ENCODE peak calls at places on chromosomes 12 and 14, in four cellular contexts. E, G, N and X are unnamed samples. For H3K4me1, H3K27me3 and H3K36me3, the result is how much of the 10 kb centered on the place peaks cover.

GRCh38 chr14:64879635-64880381 is at the start of gene SPTB:
- DNase-seq in N (no peak), G (peak), E (peak), X (no peak)

GRCh38 chr12:107567871-107568619 is 117.6 kb upstream of the PWP1 start:
- DNase-seq in G (no peak), N (no peak), E (no peak), X (no peak)

GRCh38 chr14:56487761-56488160 is 91.8 kb upstream of the TMEM260 start:
- DNase-seq in E (no peak), G (peak), N (no peak), X (no peak)

GRCh38 chr12:93005928-93006654 is 77.0 kb upstream of the EEA1 start:
- DNase-seq in G (no peak), E (no peak), N (no peak), X (no peak)

GRCh38 chr12:111076611-111077451 is 156.5 kb upstream of the MYL2 start:
- DNase-seq in E (no peak), N (no peak), G (no peak), X (no peak)

GRCh38 chr12:93181396-93181965 is 196.2 kb upstream of the NUDT4 start:
- DNase-seq in G (no peak), N (no peak), E (no peak), X (no peak)

GRCh38 chr12:121803861-121804416 is at the start of gene SETD1B:
- DNase-seq in G (peak), E (peak), N (peak), X (peak)

GRCh38 chr12:66011731-66012130 is 118.8 kb downstream of the LLPH start:
- DNase-seq in G (no peak), N (no peak), E (no peak), X (no peak)

GRCh38 chr12:112239881-112240280 is 114.5 kb downstream of the TRAFD1 start:
- DNase-seq in E (no peak), G (no peak), N (peak), X (no peak)

GRCh38 chr12:131015581-131016337 is 62.1 kb downstream of the ADGRD1 start:
- DNase-seq in N (no peak), E (no peak), G (no peak), X (no peak)

GRCh38 chr12:14239935-14240872 is 125.3 kb upstream of the ATF7IP start:
- DNase-seq in G (peak), E (no peak), N (no peak), X (no peak)

GRCh38 chr14:78863143-78863542 is 693.0 kb downstream of the NRXN3 start:
- DNase-seq in E (no peak), G (peak), N (peak), X (no peak)

GRCh38 chr12:85823436-85824179 is 12.6 kb downstream of the RASSF9 start:
- DNase-seq in N (peak), G (peak), E (no peak), X (no peak)

GRCh38 chr12:82838123-82838522 is 151.4 kb downstream of the TMTC2 start:
- DNase-seq in G (no peak), N (peak), E (no peak), X (no peak)

GRCh38 chr12:56699020-56699661 is 11.1 kb upstream of the PTGES3 start:
- DNase-seq in G (peak), N (no peak), E (no peak), X (no peak)

GRCh38 chr12:115163710-115164109 is 479.7 kb upstream of the TBX3 start:
- DNase-seq in G (no peak), N (no peak), E (no peak), X (no peak)

DNA sequence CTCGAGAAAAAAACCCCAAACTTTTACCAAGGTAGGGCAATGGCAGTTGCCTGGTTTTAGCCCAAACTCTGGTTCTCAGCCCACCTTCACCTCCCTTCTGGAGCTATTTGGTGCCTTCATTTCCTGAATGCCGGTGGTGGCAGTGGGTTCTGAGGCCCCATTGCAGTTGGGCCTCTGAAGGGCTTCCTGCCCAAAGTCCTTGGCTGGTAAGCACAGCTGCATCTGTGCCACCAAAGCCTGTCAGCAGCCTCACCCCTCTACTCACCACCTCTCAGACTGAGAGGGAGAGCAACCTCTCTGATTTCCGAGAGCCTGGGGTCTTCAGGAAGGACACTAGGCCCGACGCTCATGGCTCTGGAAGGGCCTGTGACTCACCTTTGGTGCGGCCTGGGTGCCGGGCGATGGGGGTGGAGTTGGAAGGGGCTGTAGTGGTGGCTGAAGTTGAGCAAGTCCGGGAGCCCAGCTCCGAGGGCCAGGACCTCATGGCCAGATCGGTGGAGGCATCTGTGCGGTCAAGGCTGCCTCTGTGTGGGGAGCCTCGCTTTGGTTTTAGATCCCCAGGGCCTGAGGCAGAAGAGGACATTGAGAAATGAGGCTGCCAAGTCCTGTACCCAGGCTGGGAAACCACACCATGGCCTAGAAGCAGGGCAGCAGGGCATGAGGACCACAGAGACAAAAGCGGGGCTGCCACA is 38.6 kb upstream of the GPR68 start:
- DNase-seq in N (no peak), G (peak), E (no peak), X (no peak)
- H3K4me1 ChIP-seq in N (under half), G (under half), E (under half), X (under half)

GRCh38 chr12:109188108-109188712 is 71.8 kb downstream of the ACACB start:
- DNase-seq in G (no peak), E (peak), N (no peak), X (no peak)
- H3K27me3 ChIP-seq in G (under half), E (under half), N (under half), X (under half)

GRCh38 chr14:24292118-24292807 is 7.3 kb downstream of the DHRS1 start:
- DNase-seq in E (no peak), G (no peak), N (no peak), X (no peak)
- H3K36me3 ChIP-seq in E (under half), G (under half), N (under half), X (under half)

GRCh38 chr14:61382842-61383241 is 61.5 kb downstream of the PRKCH start:
- DNase-seq in E (no peak), G (no peak), N (no peak), X (no peak)
- H3K4me1 ChIP-seq in E (under half), G (under half), N (under half), X (under half)

GRCh38 chr12:53793221-53793620 is 41.4 kb upstream of the CISTR start:
- DNase-seq in N (no peak), G (no peak), E (no peak), X (no peak)
- H3K27me3 ChIP-seq in N (under half), G (half or more), E (under half), X (under half)

DNA sequence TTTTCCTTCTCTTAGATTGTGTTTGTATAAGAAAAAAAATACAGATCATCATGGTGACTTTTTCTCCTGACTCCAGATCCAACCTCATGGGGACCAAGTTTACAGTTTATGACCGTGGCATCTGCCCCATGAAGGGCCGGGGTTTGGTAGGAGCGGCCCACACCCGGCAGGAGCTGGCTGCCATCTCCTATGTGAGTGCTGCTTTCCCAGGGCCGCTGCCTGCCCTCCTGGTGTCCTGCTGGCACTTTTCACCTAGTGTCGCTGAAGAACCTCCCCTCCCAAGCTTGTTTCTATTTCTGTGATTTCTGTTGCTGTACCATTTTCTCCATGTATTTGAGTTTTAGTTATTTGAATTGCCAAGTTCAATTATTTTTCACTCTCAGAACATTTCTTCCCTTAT is 24.8 kb upstream of the TEAD4 start:
- DNase-seq in E (no peak), N (no peak), G (no peak), X (no peak)
- H3K36me3 ChIP-seq in E (under half), N (under half), G (half or more), X (under half)

GRCh38 chr12:16604853-16605252 is 1.1 kb downstream of the LMO3 start:
- DNase-seq in G (no peak), E (no peak), N (no peak), X (no peak)

GRCh38 chr12:16603265-16603915 is 2.6 kb downstream of the LMO3 start:
- DNase-seq in G (peak), E (no peak), N (no peak), X (no peak)

GRCh38 chr12:16600525-16600924 is 5.4 kb downstream of the LMO3 start:
- DNase-seq in N (no peak), E (no peak), G (no peak), X (no peak)

GRCh38 chr12:16603916-16604575 is 1.9 kb downstream of the LMO3 start:
- DNase-seq in G (peak), E (no peak), N (peak), X (no peak)

DNA sequence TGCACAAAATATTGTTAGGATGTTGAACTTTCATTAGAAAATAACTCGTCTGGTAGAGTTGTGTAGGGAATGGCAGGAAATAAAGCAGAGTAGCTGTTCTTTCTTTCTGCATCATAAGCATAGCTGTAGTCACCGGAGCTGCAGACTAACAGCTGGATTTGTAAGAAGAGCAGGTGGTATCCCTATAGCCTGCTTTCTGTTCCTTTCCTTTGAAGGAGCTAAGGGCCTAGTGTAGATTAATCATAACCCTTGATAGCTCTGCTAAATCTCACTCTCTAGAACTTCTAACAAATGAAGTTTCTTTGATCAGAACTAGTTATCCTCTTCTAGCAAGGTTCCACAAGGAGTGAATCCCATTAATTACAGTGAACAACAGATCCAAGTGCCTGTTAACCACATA is 3.5 kb downstream of the LMO3 start:
- DNase-seq in N (no peak), E (no peak), G (peak), X (no peak)
- H3K4me1 ChIP-seq in N (under half), E (under half), G (under half), X (under half)

DNA sequence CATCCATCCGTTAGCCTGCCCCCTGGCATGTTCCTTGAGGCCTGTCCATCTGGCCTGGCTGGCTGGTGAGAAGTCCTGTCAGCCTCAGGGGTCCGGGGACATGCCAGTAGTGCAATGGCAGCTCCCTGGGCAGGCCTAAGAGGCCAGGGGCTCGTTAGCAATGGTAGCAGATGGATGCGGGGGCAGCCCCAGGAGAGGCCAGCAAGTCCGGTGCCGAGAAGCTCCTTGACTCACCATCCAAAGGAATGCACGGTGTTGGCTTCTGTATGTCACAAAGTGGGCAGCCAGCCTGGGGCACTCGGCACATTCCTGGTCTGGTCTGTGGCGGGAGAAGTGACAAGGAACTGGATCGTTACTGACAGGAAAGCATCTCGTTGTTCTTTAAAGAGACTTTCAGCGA is 319.9 kb downstream of the CACNA1C start:
- DNase-seq in E (no peak), N (no peak), G (no peak), X (no peak)
- H3K27me3 ChIP-seq in E (under half), N (under half), G (under half), X (under half)